ENCODE peak calls at places on chromosomes 4 and X, in seven cellular contexts. R is stimulated activated CD8-positive, alpha-beta memory T cell treated with anti-CD3 and anti-CD28 coated beads, Interleukin-7, amount 100 ng/mL, for 48 hours; H is bronchial epithelial cell; D is dorsolateral prefrontal cortex; F is heart left ventricle; P is activated CD8-positive, alpha-beta memory T cell treated with anti-CD3 and anti-CD28 coated beads for 48 hours; W is midbrain. N is an unnamed sample.

GRCh38 chr4:83585982-83586508 is 50.1 kb downstream of the GPAT3 start:
- DNase-seq in F (no peak), R (no peak), P (no peak), D (no peak), W (no peak), H (no peak), N (no peak)

GRCh38 chr4:27692098-27692679 is 831.5 kb downstream of the STIM2 start:
- DNase-seq in P (no peak), H (peak), F (no peak), D (no peak), R (no peak), W (peak), N (peak)

GRCh38 chr4:39770005-39770404 is 72.1 kb downstream of the UBE2K start:
- DNase-seq in D (no peak), P (no peak), H (no peak), W (no peak), F (no peak), R (no peak), N (no peak)

GRCh38 chrX:138018145-138018799 is 452.3 kb downstream of the ZIC3 start:
- DNase-seq in R (no peak), D (no peak), P (no peak), W (peak), F (no peak), H (no peak), N (no peak)

GRCh38 chrX:136768469-136769084 is 12.2 kb downstream of the ARHGEF6 start:
- DNase-seq in W (no peak), F (peak), P (no peak), D (peak), H (peak), R (peak), N (peak)

GRCh38 chr4:102317459-102317858 is 27.8 kb downstream of the SLC39A8 start:
- DNase-seq in R (no peak), P (no peak), H (no peak), W (no peak), D (no peak), F (no peak), N (no peak)

GRCh38 chrX:2696698-2697215 is 5.7 kb downstream of the CD99 start:
- DNase-seq in H (peak), W (no peak), P (no peak), D (no peak), R (peak), F (no peak), N (peak)

GRCh38 chr4:118834070-118834469 is 1.9 kb downstream of the SEC24D start:
- DNase-seq in W (no peak), H (no peak), R (no peak), P (no peak), F (no peak), D (no peak), N (no peak)

GRCh38 chr4:8353158-8353495 is 83.6 kb downstream of the HTRA3 start:
- DNase-seq in W (no peak), F (no peak), R (no peak), H (no peak), D (peak), P (no peak), N (no peak)

GRCh38 chr4:82429728-82430192 is 502 bp downstream of the HNRNPDL start:
- DNase-seq in F (no peak), R (no peak), D (no peak), W (peak), P (no peak), H (peak), N (no peak)

GRCh38 chr4:173735055-173735454 is 205.0 kb upstream of the HAND2 start:
- DNase-seq in H (peak), F (no peak), D (no peak), R (no peak), W (no peak), P (no peak), N (no peak)

GRCh38 chr4:12729384-12729783 is 754.8 kb downstream of the RAB28 start:
- DNase-seq in P (no peak), D (no peak), R (no peak), H (peak), W (no peak), F (no peak), N (no peak)

GRCh38 chrX:68843992-68844391 is 15.2 kb downstream of the EFNB1 start:
- DNase-seq in D (no peak), R (no peak), P (no peak), F (no peak), H (peak), W (no peak), N (no peak)

GRCh38 chr4:154004859-154005520 is 216.1 kb upstream of the SFRP2 start:
- DNase-seq in W (no peak), P (no peak), R (no peak), F (no peak), H (peak), D (no peak), N (no peak)

GRCh38 chr4:159298502-159298901 is 195.6 kb downstream of the RAPGEF2 start:
- DNase-seq in F (no peak), P (no peak), W (no peak), R (no peak), D (no peak), H (peak), N (no peak)

GRCh38 chr4:108110450-108110849 is 58.3 kb downstream of the LEF1 start:
- DNase-seq in P (no peak), H (no peak), R (no peak), D (no peak), W (no peak), F (no peak), N (no peak)

GRCh38 chr4:7788687-7789425 is 150.8 kb downstream of the AFAP1 start:
- DNase-seq in W (no peak), R (no peak), D (no peak), H (no peak), F (no peak), P (no peak), N (no peak)

GRCh38 chr4:76147454-76148141 is 599 bp downstream of the NUP54 start:
- DNase-seq in P (no peak), F (peak), D (peak), W (peak), R (peak), H (peak), N (peak)

GRCh38 chr4:78569291-78569821 is 17.8 kb downstream of the ANXA3 start:
- DNase-seq in D (no peak), W (no peak), R (no peak), F (no peak), H (peak), P (no peak), N (peak)

N was measured in SJSA1.